ENCODE peak calls at places on chromosomes 16 and 17, in four cellular contexts. B, R, A and E are unnamed samples.

GRCh38 chr17:60535382-60536279 is 9.6 kb upstream of the APPBP2 start:
- DNase-seq in B (no peak), R (no peak), A (no peak), E (no peak)

GRCh38 chr17:55641559-55642160 is 81.0 kb downstream of the TMEM100 start:
- DNase-seq in B (no peak), R (peak; percentile 57), A (peak; percentile 52), E (peak; percentile 70)

GRCh38 chr17:44408786-44409185 is 19.3 kb upstream of the ITGA2B start:
- DNase-seq in B (no peak), R (no peak), A (no peak), E (no peak)

GRCh38 chr16:57616871-57617270 is 11.6 kb upstream of the ADGRG1 start:
- DNase-seq in B (no peak), R (no peak), A (peak; percentile 30), E (no peak)

GRCh38 chr16:15996432-15997109 is 47.2 kb downstream of the ABCC1 start:
- DNase-seq in B (no peak), R (peak; percentile 65), A (no peak), E (peak; percentile 50)

GRCh38 chr16:79994413-79994812 is 393.9 kb upstream of the MAF start:
- DNase-seq in B (no peak), R (no peak), A (no peak), E (no peak)

GRCh38 chr17:251531-251930 is 70.1 kb upstream of the DOC2B start:
- DNase-seq in B (no peak), R (no peak), A (peak; percentile 39), E (no peak)

GRCh38 chr16:10297341-10298006 is 88.4 kb upstream of the ATF7IP2 start:
- DNase-seq in B (peak; percentile 98), R (no peak), A (no peak), E (no peak)

GRCh38 chr16:73058221-73058615 is 10.3 kb upstream of the ZFHX3 start:
- DNase-seq in B (no peak), R (no peak), A (peak; percentile 65), E (peak; percentile 33)

GRCh38 chr16:11053916-11054460 is 109.6 kb downstream of the CLEC16A start:
- DNase-seq in B (no peak), R (no peak), A (no peak), E (no peak)

GRCh38 chr16:69494993-69495392 is 70.6 kb downstream of the CYB5B start:
- DNase-seq in B (no peak), R (peak; percentile 44), A (peak; percentile 83), E (peak; percentile 55)

GRCh38 chr16:2091722-2092620 is 43.7 kb downstream of the PKD1 start:
- DNase-seq in B (no peak), R (no peak), A (peak; percentile 71), E (no peak)

GRCh38 chr17:79987187-79987889 is 48.3 kb downstream of the TBC1D16 start:
- DNase-seq in B (no peak), R (peak; percentile 39), A (no peak), E (no peak)

GRCh38 chr17:37844158-37844976 is 79.8 kb upstream of the TBC1D3K start:
- DNase-seq in B (no peak), R (peak; percentile 48), A (peak; percentile 90), E (peak; percentile 73)

GRCh38 chr17:62178579-62178978 is 113.5 kb upstream of the MED13 start:
- DNase-seq in B (no peak), R (no peak), A (no peak), E (no peak)

GRCh38 chr17:66492500-66493123 is 190.2 kb downstream of the PRKCA start:
- DNase-seq in B (no peak), R (no peak), A (no peak), E (no peak)

GRCh38 chr17:41063449-41063848 is 2.2 kb downstream of the KRTAP2-4 start:
- DNase-seq in B (no peak), R (no peak), A (no peak), E (no peak)

GRCh38 chr16:67249762-67250327 is 1.1 kb downstream of the SLC9A5 start:
- DNase-seq in B (no peak), R (no peak), A (no peak), E (no peak)

GRCh38 chr17:21303441-21304065 is 19.0 kb downstream of the MAP2K3 start:
- DNase-seq in B (no peak), R (no peak), A (no peak), E (no peak)

GRCh38 chr17:72008236-72008874 is 112.5 kb upstream of the SOX9 start:
- DNase-seq in B (no peak), R (no peak), A (no peak), E (no peak)

GRCh38 chr17:19242323-19242722 is 5.2 kb downstream of the EPN2 start:
- DNase-seq in B (no peak), R (peak; percentile 16), A (no peak), E (no peak)

GRCh38 chr16:29815032-29815721 is 775 bp upstream of the PAGR1 start:
- DNase-seq in B (no peak), R (no peak), A (peak; percentile 61), E (no peak)

GRCh38 chr17:8012996-8013640 is 10.7 kb downstream of the GUCY2D start:
- DNase-seq in B (no peak), R (no peak), A (no peak), E (no peak)

GRCh38 chr17:75749545-75750389 is 15.2 kb downstream of the GALK1 start:
- DNase-seq in B (no peak), R (no peak), A (peak; percentile 98), E (peak; percentile 81)

GRCh38 chr16:80040814-80041213 is 440.3 kb upstream of the MAF start:
- DNase-seq in B (no peak), R (no peak), A (no peak), E (no peak)

GRCh38 chr16:57627184-57627871 is 1.1 kb upstream of the ADGRG1 start:
- DNase-seq in B (no peak), R (no peak), A (no peak), E (no peak)

GRCh38 chr16:76574651-76575050 is 297.4 kb downstream of the CNTNAP4 start:
- DNase-seq in B (no peak), R (no peak), A (no peak), E (no peak)

GRCh38 chr17:15398291-15398690 is 56.9 kb upstream of the TEKT3 start:
- DNase-seq in B (no peak), R (peak; percentile 18), A (no peak), E (no peak)

GRCh38 chr17:62626719-62627218 is 701 bp upstream of the MRC2 start:
- DNase-seq in B (no peak), R (no peak), A (no peak), E (no peak)

GRCh38 chr17:10843806-10844205 is 5.9 kb upstream of the PIRT start:
- DNase-seq in B (no peak), R (no peak), A (peak; percentile 57), E (peak; percentile 2)

GRCh38 chr16:62041401-62041800 is 5.2 kb upstream of the CDH8 start:
- DNase-seq in B (no peak), R (no peak), A (no peak), E (no peak)

GRCh38 chr16:78240459-78241222 is 141.2 kb downstream of the WWOX start:
- DNase-seq in B (no peak), R (no peak), A (peak; percentile 42), E (peak; percentile 4)

GRCh38 chr17:42325026-42325425 is 36.7 kb downstream of the STAT5A start:
- DNase-seq in B (no peak), R (peak; percentile 81), A (no peak), E (no peak)

GRCh38 chr16:3400779-3401688 is at the start of the genes ZNF174 and ZSCAN32:
- DNase-seq in B (peak; percentile 99), R (peak; percentile 97), A (peak; percentile 99), E (peak; percentile 99)
- TF ChIP-seq EGR1 in B (peak; percentile 79), R (peak; percentile 73), A (peak; percentile 63), E (peak; percentile 62)

DNA sequence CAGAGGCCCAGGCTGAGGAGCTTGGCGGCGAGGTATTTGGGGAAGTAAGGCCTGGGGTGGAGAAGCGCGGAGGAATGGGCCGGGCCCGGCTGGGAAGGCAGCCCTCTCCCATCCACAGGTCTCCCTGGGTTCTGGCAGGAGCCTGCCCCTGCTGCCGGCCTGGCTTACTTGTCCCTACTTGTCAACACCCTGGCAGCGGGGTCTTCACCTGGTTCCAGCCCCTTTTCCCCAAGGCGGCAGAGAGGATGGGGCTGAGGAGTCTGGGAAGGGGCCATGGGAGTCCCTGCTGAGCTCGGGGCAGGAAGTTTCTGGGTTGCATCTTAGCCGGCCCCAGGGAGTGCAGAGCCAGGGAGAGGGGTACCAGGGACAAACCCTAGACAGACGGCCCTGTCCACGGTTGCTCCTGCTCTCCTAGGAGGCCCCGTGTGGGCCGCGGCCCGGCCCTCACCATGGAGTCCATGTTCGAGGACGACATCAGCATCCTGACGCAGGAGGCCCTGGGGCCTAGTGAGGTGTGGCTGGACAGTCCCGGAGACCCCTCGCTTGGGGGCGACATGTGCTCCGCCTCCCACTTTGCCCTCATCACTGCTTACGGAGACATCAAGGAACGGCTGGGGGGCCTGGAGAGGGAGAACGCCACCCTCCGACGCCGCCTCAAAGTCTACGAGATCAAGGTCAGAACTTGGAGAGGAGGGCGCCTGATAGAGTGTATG is 1.9 kb downstream of the TBKBP1 start:
- DNase-seq in B (no peak), R (no peak), A (peak; percentile 57), E (no peak)
- TF ChIP-seq EGR1 in B (no peak), R (no peak), A (no peak), E (no peak)

GRCh38 chr16:31876955-31877828 is 3.6 kb downstream of the ZNF267 start:
- DNase-seq in B (peak; percentile 94), R (no peak), A (no peak), E (no peak)

GRCh38 chr16:31875112-31875803 is 1.7 kb downstream of the ZNF267 start:
- DNase-seq in B (no peak), R (no peak), A (no peak), E (no peak)

GRCh38 chr16:31880322-31880979 is 6.8 kb downstream of the ZNF267 start:
- DNase-seq in B (peak; percentile 38), R (no peak), A (no peak), E (peak; percentile 44)

GRCh38 chr16:31879937-31880321 is 6.3 kb downstream of the ZNF267 start:
- DNase-seq in B (no peak), R (no peak), A (no peak), E (no peak)

DNA sequence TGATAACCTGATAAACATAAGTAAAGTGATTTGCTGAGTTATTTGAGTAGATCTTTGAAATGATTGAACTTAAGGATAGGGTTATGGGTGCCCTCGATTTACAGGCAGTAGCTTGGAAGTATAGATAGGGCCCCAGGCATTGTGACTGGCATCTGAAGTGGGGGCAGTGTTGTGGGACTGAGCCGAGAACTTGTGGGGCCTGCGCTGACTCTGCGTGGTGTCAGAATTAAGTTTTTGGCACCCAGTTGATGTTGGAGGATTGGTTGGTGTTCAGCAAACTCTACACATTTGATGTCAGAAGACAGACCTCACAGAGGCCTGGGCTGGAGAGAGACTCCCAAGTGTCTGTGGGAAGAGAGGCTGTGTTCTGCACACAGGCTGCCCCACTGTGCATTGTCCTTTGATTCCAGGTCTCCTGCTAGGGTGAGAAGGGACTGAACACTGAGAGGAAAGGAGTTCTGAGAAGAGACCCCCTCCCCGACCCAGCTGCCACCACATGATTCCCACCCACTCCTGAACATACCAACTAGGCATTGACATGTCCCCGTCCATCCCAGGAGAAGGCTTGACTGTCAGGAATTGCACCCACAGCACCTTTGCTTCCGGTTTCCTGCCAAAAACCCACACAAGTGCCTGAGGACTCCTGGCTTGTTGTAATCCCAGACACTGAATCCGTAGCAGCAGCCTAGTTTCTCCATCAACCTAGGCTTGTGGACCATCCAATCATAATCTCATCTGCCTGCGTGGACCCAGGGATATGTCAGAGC is 4.5 kb downstream of the ZNF267 start:
- DNase-seq in B (no peak), R (no peak), A (no peak), E (no peak)
- TF ChIP-seq EGR1 in B (no peak), R (no peak), A (no peak), E (no peak)

DNA sequence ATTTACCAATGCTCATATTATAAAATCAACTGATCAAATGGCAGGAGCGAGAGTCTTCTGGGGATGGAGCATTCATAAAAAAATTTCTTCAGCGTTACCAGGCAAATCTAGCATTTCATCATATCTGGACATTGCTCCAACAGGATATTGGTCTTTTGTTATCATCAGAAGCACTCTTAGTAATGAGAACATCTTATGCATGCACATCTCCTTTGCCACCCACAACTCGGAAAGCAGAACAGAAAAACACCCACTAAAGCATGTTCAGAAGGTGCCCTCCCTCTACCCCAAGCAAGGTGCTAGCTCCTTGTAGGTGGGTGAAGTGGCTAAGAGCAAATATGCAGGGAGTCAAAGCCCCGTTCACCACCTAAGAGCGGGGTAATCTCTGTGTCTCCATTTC is 18.9 kb downstream of the ARHGAP17 start:
- DNase-seq in B (no peak), R (no peak), A (no peak), E (no peak)
- TF ChIP-seq EGR1 in B (peak; percentile 15), R (no peak), A (no peak), E (no peak)